ENCODE peak calls at places on chromosomes 7 and 10, in nine cellular contexts. H, Z, K, A, P, B, V, M and W are unnamed samples.

GRCh38 chr7:30162622-30163124 is 27.9 kb downstream of the MTURN start:
- DNase-seq in H (peak; percentile 82), M (peak; percentile 70), V (peak; percentile 79), B (no peak), A (no peak), P (no peak), K (peak; percentile 61), Z (no peak), W (no peak)

GRCh38 chr7:154857728-154858681 is 144.9 kb downstream of the PAXIP1 start:
- DNase-seq in B (no peak), A (no peak), H (no peak), K (no peak), V (no peak), P (no peak), M (no peak), Z (no peak), W (no peak)

GRCh38 chr10:31739759-31740158 is 188.9 kb downstream of the ARHGAP12 start:
- DNase-seq in V (peak; percentile 31), P (no peak), K (no peak), M (peak; percentile 67), B (no peak), Z (no peak), H (no peak), A (peak; percentile 95), W (no peak)

GRCh38 chr7:136023134-136023869 is 46.1 kb upstream of the MTPN start:
- DNase-seq in V (no peak), M (no peak), A (no peak), K (no peak), H (no peak), Z (no peak), P (no peak), B (no peak), W (no peak)

GRCh38 chr10:70660722-70661121 is 11.6 kb upstream of the ADAMTS14 start:
- DNase-seq in V (no peak), M (no peak), P (no peak), Z (no peak), A (no peak), K (no peak), H (no peak), B (no peak), W (no peak)

GRCh38 chr7:80273327-80273726 is 138.7 kb downstream of the GNAI1 start:
- DNase-seq in K (no peak), Z (no peak), P (no peak), B (no peak), A (no peak), H (peak; percentile 36), M (peak; percentile 71), V (peak; percentile 64), W (no peak)

GRCh38 chr10:3452683-3453388 is 280.3 kb upstream of the PITRM1 start:
- DNase-seq in B (no peak), H (peak; percentile 56), M (peak; percentile 93), Z (no peak), A (peak; percentile 71), K (no peak), V (peak; percentile 96), P (no peak), W (no peak)

GRCh38 chr7:49187543-49188268 is 263.4 kb downstream of the CDC14C start:
- DNase-seq in Z (no peak), V (no peak), M (no peak), H (no peak), B (no peak), K (no peak), P (no peak), A (no peak), W (no peak)

GRCh38 chr10:121309164-121309563 is 289.1 kb downstream of the FGFR2 start:
- DNase-seq in P (no peak), H (peak; percentile 33), M (no peak), K (no peak), Z (no peak), A (no peak), B (no peak), V (no peak), W (no peak)

GRCh38 chr7:112184455-112184854 is 21.7 kb downstream of the DOCK4 start:
- DNase-seq in V (no peak), Z (no peak), M (no peak), H (no peak), A (no peak), P (no peak), B (no peak), K (no peak), W (no peak)

GRCh38 chr7:79730971-79731370 is 277.5 kb upstream of the MAGI2 start:
- DNase-seq in H (no peak), Z (no peak), K (no peak), A (no peak), B (no peak), V (no peak), P (no peak), M (no peak), W (no peak)

GRCh38 chr10:26407406-26407969 is 30.7 kb upstream of the APBB1IP start:
- DNase-seq in A (peak; percentile 51), M (no peak), K (no peak), V (peak; percentile 48), Z (no peak), B (no peak), H (peak; percentile 14), P (no peak), W (no peak)

GRCh38 chr10:132708441-132708840 is 77.5 kb downstream of the NKX6-2 start:
- DNase-seq in B (no peak), A (no peak), P (no peak), H (no peak), V (no peak), M (no peak), K (no peak), Z (no peak), W (no peak)

DNA sequence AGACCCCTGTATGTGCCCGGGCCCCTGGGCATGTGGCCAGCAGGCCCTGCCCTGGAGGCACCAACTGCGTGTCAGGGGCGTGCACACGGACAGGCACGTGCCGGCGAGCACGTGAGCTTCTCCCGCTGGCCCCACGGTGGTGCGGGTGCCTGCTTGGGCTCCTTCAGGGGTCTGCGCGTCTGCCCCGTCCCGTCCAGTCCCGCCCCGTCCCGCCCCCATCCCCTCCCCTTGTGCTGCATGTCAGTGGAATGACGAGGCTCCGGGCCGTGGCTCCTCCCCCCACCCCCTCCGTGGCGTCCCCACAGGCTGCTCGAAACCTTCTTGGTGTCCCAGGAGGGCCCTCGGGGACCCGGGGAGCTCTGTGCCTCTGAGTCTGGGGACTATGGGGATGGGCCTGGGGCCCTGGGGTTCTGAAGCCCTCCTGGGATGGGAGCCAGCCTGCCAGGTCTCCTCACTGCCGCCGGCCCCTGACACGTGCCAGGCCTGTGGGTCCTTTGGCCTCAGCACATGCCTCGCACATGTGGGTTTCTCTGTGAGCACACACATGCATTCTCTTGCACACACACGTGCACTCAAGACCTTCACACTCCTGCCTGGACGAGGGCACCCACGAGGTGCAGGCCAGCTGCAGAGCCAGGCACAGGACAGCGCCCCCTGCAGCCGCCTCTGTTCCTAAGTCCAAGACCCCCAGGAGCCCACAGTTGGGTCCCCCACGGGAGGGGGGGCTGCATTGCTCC is 27.5 kb upstream of the AMZ1 start:
- DNase-seq in Z (no peak), B (no peak), M (no peak), K (peak; percentile 41), P (no peak), V (no peak), A (no peak), H (no peak), W (no peak)
- TF ChIP-seq CTCF in Z (no peak), B (no peak), M (peak; percentile 50), K (peak; percentile 54), P (no peak), V (peak; percentile 32), A (peak; percentile 41), H (peak; percentile 30), W (no peak)

DNA sequence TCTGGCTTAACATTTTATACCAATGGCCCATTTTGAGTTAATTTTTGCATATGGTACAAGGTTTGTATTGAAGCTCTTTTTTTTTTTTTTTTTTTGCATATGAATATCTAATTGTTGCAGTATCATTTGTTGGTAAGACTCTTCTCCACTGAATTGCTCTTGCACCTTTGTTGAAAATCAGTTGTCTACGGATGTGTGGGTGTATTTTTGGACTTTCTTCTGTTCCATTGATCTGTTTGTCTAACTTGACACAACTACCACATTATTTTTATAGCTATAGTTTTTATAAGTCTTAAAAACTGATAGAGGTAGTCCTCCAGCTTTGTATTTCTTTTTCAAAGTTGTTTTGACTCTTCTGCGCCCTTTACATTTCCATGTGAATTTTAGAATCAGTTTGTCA is 53.9 kb downstream of the AHCYL2 start:
- DNase-seq in B (no peak), M (no peak), P (no peak), Z (no peak), H (no peak), V (no peak), K (no peak), A (no peak), W (no peak)
- TF ChIP-seq CTCF in B (no peak), M (no peak), P (no peak), Z (no peak), H (no peak), V (no peak), K (no peak), A (no peak), W (no peak)

GRCh38 chr7:127485482-127485881 is 93.0 kb upstream of the ZNF800 start:
- DNase-seq in P (no peak), A (no peak), K (no peak), V (no peak), M (no peak), H (no peak), B (no peak), Z (no peak), W (no peak)

GRCh38 chr7:127487381-127487780 is 94.9 kb upstream of the ZNF800 start:
- DNase-seq in M (no peak), P (no peak), V (no peak), B (no peak), Z (no peak), H (no peak), A (no peak), K (no peak), W (no peak)

GRCh38 chr7:127486654-127487053 is 94.1 kb upstream of the ZNF800 start:
- DNase-seq in Z (no peak), H (peak; percentile 15), A (no peak), V (peak; percentile 9), K (peak; percentile 4), B (no peak), P (no peak), M (no peak), W (no peak)

GRCh38 chr7:127484954-127485353 is 92.4 kb upstream of the ZNF800 start:
- DNase-seq in H (no peak), K (no peak), P (no peak), V (no peak), B (no peak), Z (no peak), A (no peak), M (no peak), W (no peak)
- TF ChIP-seq CTCF in H (no peak), K (no peak), P (no peak), V (no peak), B (no peak), Z (no peak), A (no peak), M (no peak), W (no peak)

GRCh38 chr7:50697686-50698085 is 85.0 kb downstream of the GRB10 start:
- DNase-seq in A (no peak), B (no peak), Z (no peak), V (no peak), H (no peak), M (no peak), K (no peak), P (no peak), W (no peak)

GRCh38 chr7:50693475-50693874 is 89.2 kb downstream of the GRB10 start:
- DNase-seq in V (no peak), H (no peak), K (no peak), M (peak; percentile 48), Z (no peak), A (no peak), P (no peak), B (no peak), W (no peak)

GRCh38 chr7:50699143-50699542 is 83.6 kb downstream of the GRB10 start:
- DNase-seq in P (no peak), B (no peak), M (no peak), H (no peak), K (no peak), Z (no peak), V (no peak), A (no peak), W (no peak)

GRCh38 chr7:50696810-50697582 is 85.7 kb downstream of the GRB10 start:
- DNase-seq in V (peak; percentile 43), P (no peak), B (no peak), H (no peak), M (peak; percentile 40), K (peak; percentile 16), A (no peak), Z (no peak), W (no peak)
- TF ChIP-seq CTCF in V (peak; percentile 62), P (no peak), B (peak; percentile 19), H (peak; percentile 43), M (peak; percentile 76), K (peak; percentile 56), A (peak; percentile 55), Z (peak; percentile 27), W (peak; percentile 44)